ENCODE peak calls at places on chromosomes 5 and 9, in five cellular contexts. One of them, this sample, is unnamed.

GRCh38 chr5:133247145-133247709 is 195.4 kb downstream of the HSPA4 start:
- DNase-seq in activated CD8-positive, alpha-beta memory T cell treated with anti-CD3 and anti-CD28 coated beads, Interleukin-2, amount 10 ng/mL, durations not matched to agents 7 days and 5 days: no peak
- DNase-seq in MCF 10A: no peak
- DNase-seq in NCI-H1105 treated with DMSO at 0.1 percent for 48 hours: no peak
- DNase-seq in cardiac septum: no peak
- DNase-seq in this sample: no peak

GRCh38 chr9:78064075-78064474 is 32.5 kb upstream of the GNAQ start:
- DNase-seq in NCI-H1105 treated with DMSO at 0.1 percent for 48 hours: no peak
- DNase-seq in cardiac septum: no peak
- DNase-seq in activated CD8-positive, alpha-beta memory T cell treated with anti-CD3 and anti-CD28 coated beads, Interleukin-2, amount 10 ng/mL, durations not matched to agents 7 days and 5 days: no peak
- DNase-seq in MCF 10A: no peak
- DNase-seq in this sample: no peak

GRCh38 chr9:134175808-134176598 is 11.6 kb upstream of the RNU6ATAC start:
- DNase-seq in activated CD8-positive, alpha-beta memory T cell treated with anti-CD3 and anti-CD28 coated beads, Interleukin-2, amount 10 ng/mL, durations not matched to agents 7 days and 5 days: no peak
- DNase-seq in NCI-H1105 treated with DMSO at 0.1 percent for 48 hours: no peak
- DNase-seq in cardiac septum: no peak
- DNase-seq in MCF 10A: no peak
- DNase-seq in this sample: no peak

GRCh38 chr5:172903790-172904189 is 55.4 kb upstream of the RPL26L1 start:
- DNase-seq in MCF 10A: peak
- DNase-seq in NCI-H1105 treated with DMSO at 0.1 percent for 48 hours: no peak
- DNase-seq in cardiac septum: no peak
- DNase-seq in activated CD8-positive, alpha-beta memory T cell treated with anti-CD3 and anti-CD28 coated beads, Interleukin-2, amount 10 ng/mL, durations not matched to agents 7 days and 5 days: no peak
- DNase-seq in this sample: peak

GRCh38 chr5:55911784-55912653 is 60.9 kb downstream of the IL31RA start:
- DNase-seq in NCI-H1105 treated with DMSO at 0.1 percent for 48 hours: no peak
- DNase-seq in MCF 10A: peak
- DNase-seq in activated CD8-positive, alpha-beta memory T cell treated with anti-CD3 and anti-CD28 coated beads, Interleukin-2, amount 10 ng/mL, durations not matched to agents 7 days and 5 days: no peak
- DNase-seq in cardiac septum: no peak
- DNase-seq in this sample: no peak

GRCh38 chr5:180169246-180170110 is 39.5 kb downstream of the RASGEF1C start:
- DNase-seq in MCF 10A: no peak
- DNase-seq in cardiac septum: no peak
- DNase-seq in NCI-H1105 treated with DMSO at 0.1 percent for 48 hours: no peak
- DNase-seq in activated CD8-positive, alpha-beta memory T cell treated with anti-CD3 and anti-CD28 coated beads, Interleukin-2, amount 10 ng/mL, durations not matched to agents 7 days and 5 days: no peak
- DNase-seq in this sample: no peak

GRCh38 chr9:96139592-96140251 is 162.3 kb downstream of the HSD17B3 start:
- DNase-seq in activated CD8-positive, alpha-beta memory T cell treated with anti-CD3 and anti-CD28 coated beads, Interleukin-2, amount 10 ng/mL, durations not matched to agents 7 days and 5 days: no peak
- DNase-seq in MCF 10A: peak
- DNase-seq in NCI-H1105 treated with DMSO at 0.1 percent for 48 hours: peak
- DNase-seq in cardiac septum: no peak
- DNase-seq in this sample: peak

GRCh38 chr9:128214571-128215490 is 11.7 kb downstream of the DNM1 start:
- DNase-seq in NCI-H1105 treated with DMSO at 0.1 percent for 48 hours: no peak
- DNase-seq in activated CD8-positive, alpha-beta memory T cell treated with anti-CD3 and anti-CD28 coated beads, Interleukin-2, amount 10 ng/mL, durations not matched to agents 7 days and 5 days: no peak
- DNase-seq in cardiac septum: no peak
- DNase-seq in MCF 10A: no peak
- DNase-seq in this sample: no peak

GRCh38 chr5:91840412-91840811 is 457.3 kb upstream of the ARRDC3 start:
- DNase-seq in activated CD8-positive, alpha-beta memory T cell treated with anti-CD3 and anti-CD28 coated beads, Interleukin-2, amount 10 ng/mL, durations not matched to agents 7 days and 5 days: no peak
- DNase-seq in NCI-H1105 treated with DMSO at 0.1 percent for 48 hours: peak
- DNase-seq in MCF 10A: no peak
- DNase-seq in cardiac septum: no peak
- DNase-seq in this sample: no peak

GRCh38 chr9:107208121-107208520 is 75.0 kb upstream of the RAD23B start:
- DNase-seq in NCI-H1105 treated with DMSO at 0.1 percent for 48 hours: no peak
- DNase-seq in cardiac septum: no peak
- DNase-seq in MCF 10A: peak
- DNase-seq in activated CD8-positive, alpha-beta memory T cell treated with anti-CD3 and anti-CD28 coated beads, Interleukin-2, amount 10 ng/mL, durations not matched to agents 7 days and 5 days: no peak
- DNase-seq in this sample: peak

GRCh38 chr9:34032631-34033030 is 16.1 kb downstream of the UBAP2 start:
- DNase-seq in MCF 10A: no peak
- DNase-seq in cardiac septum: no peak
- DNase-seq in NCI-H1105 treated with DMSO at 0.1 percent for 48 hours: no peak
- DNase-seq in activated CD8-positive, alpha-beta memory T cell treated with anti-CD3 and anti-CD28 coated beads, Interleukin-2, amount 10 ng/mL, durations not matched to agents 7 days and 5 days: no peak
- DNase-seq in this sample: no peak

GRCh38 chr5:15452780-15453179 is 47.2 kb upstream of the FBXL7 start:
- DNase-seq in cardiac septum: no peak
- DNase-seq in activated CD8-positive, alpha-beta memory T cell treated with anti-CD3 and anti-CD28 coated beads, Interleukin-2, amount 10 ng/mL, durations not matched to agents 7 days and 5 days: no peak
- DNase-seq in NCI-H1105 treated with DMSO at 0.1 percent for 48 hours: no peak
- DNase-seq in MCF 10A: no peak
- DNase-seq in this sample: no peak

GRCh38 chr5:153456354-153456753 is 34.1 kb upstream of the GRIA1 start:
- DNase-seq in MCF 10A: no peak
- DNase-seq in activated CD8-positive, alpha-beta memory T cell treated with anti-CD3 and anti-CD28 coated beads, Interleukin-2, amount 10 ng/mL, durations not matched to agents 7 days and 5 days: no peak
- DNase-seq in NCI-H1105 treated with DMSO at 0.1 percent for 48 hours: no peak
- DNase-seq in cardiac septum: no peak
- DNase-seq in this sample: peak

GRCh38 chr5:172902497-172903472 is 56.4 kb upstream of the RPL26L1 start:
- DNase-seq in MCF 10A: peak
- DNase-seq in NCI-H1105 treated with DMSO at 0.1 percent for 48 hours: no peak
- DNase-seq in cardiac septum: peak
- DNase-seq in activated CD8-positive, alpha-beta memory T cell treated with anti-CD3 and anti-CD28 coated beads, Interleukin-2, amount 10 ng/mL, durations not matched to agents 7 days and 5 days: no peak
- DNase-seq in this sample: peak

GRCh38 chr5:137470111-137470920 is 28.8 kb downstream of the SPOCK1 start:
- DNase-seq in activated CD8-positive, alpha-beta memory T cell treated with anti-CD3 and anti-CD28 coated beads, Interleukin-2, amount 10 ng/mL, durations not matched to agents 7 days and 5 days: no peak
- DNase-seq in cardiac septum: no peak
- DNase-seq in MCF 10A: peak
- DNase-seq in NCI-H1105 treated with DMSO at 0.1 percent for 48 hours: no peak
- DNase-seq in this sample: peak

GRCh38 chr9:79220666-79221065 is 351.1 kb upstream of the TLE4 start:
- DNase-seq in MCF 10A: no peak
- DNase-seq in NCI-H1105 treated with DMSO at 0.1 percent for 48 hours: no peak
- DNase-seq in activated CD8-positive, alpha-beta memory T cell treated with anti-CD3 and anti-CD28 coated beads, Interleukin-2, amount 10 ng/mL, durations not matched to agents 7 days and 5 days: no peak
- DNase-seq in cardiac septum: no peak
- DNase-seq in this sample: no peak

GRCh38 chr9:38337706-38338264 is 54.7 kb upstream of the ALDH1B1 start:
- DNase-seq in NCI-H1105 treated with DMSO at 0.1 percent for 48 hours: no peak
- DNase-seq in activated CD8-positive, alpha-beta memory T cell treated with anti-CD3 and anti-CD28 coated beads, Interleukin-2, amount 10 ng/mL, durations not matched to agents 7 days and 5 days: peak
- DNase-seq in cardiac septum: no peak
- DNase-seq in MCF 10A: no peak
- DNase-seq in this sample: no peak

GRCh38 chr9:112541690-112542089 is 55.1 kb downstream of the KIAA1958 start:
- DNase-seq in MCF 10A: no peak
- DNase-seq in activated CD8-positive, alpha-beta memory T cell treated with anti-CD3 and anti-CD28 coated beads, Interleukin-2, amount 10 ng/mL, durations not matched to agents 7 days and 5 days: no peak
- DNase-seq in cardiac septum: no peak
- DNase-seq in NCI-H1105 treated with DMSO at 0.1 percent for 48 hours: no peak
- DNase-seq in this sample: no peak

GRCh38 chr5:98775962-98776687 is 2.7 kb downstream of the RGMB start:
- DNase-seq in cardiac septum: no peak
- DNase-seq in MCF 10A: peak
- DNase-seq in activated CD8-positive, alpha-beta memory T cell treated with anti-CD3 and anti-CD28 coated beads, Interleukin-2, amount 10 ng/mL, durations not matched to agents 7 days and 5 days: no peak
- DNase-seq in NCI-H1105 treated with DMSO at 0.1 percent for 48 hours: no peak
- DNase-seq in this sample: no peak

GRCh38 chr9:8857330-8858249 is 1058.0 kb upstream of the DMAC1 start:
- DNase-seq in cardiac septum: no peak
- DNase-seq in activated CD8-positive, alpha-beta memory T cell treated with anti-CD3 and anti-CD28 coated beads, Interleukin-2, amount 10 ng/mL, durations not matched to agents 7 days and 5 days: no peak
- DNase-seq in NCI-H1105 treated with DMSO at 0.1 percent for 48 hours: peak
- DNase-seq in MCF 10A: no peak
- DNase-seq in this sample: no peak

GRCh38 chr5:28862860-28863196 is 1824.4 kb upstream of the CDH9 start:
- DNase-seq in activated CD8-positive, alpha-beta memory T cell treated with anti-CD3 and anti-CD28 coated beads, Interleukin-2, amount 10 ng/mL, durations not matched to agents 7 days and 5 days: no peak
- DNase-seq in MCF 10A: no peak
- DNase-seq in NCI-H1105 treated with DMSO at 0.1 percent for 48 hours: no peak
- DNase-seq in cardiac septum: no peak
- DNase-seq in this sample: no peak

GRCh38 chr5:142548739-142549275 is 137.1 kb downstream of the FGF1 start:
- DNase-seq in MCF 10A: peak
- DNase-seq in cardiac septum: no peak
- DNase-seq in NCI-H1105 treated with DMSO at 0.1 percent for 48 hours: peak
- DNase-seq in activated CD8-positive, alpha-beta memory T cell treated with anti-CD3 and anti-CD28 coated beads, Interleukin-2, amount 10 ng/mL, durations not matched to agents 7 days and 5 days: no peak
- DNase-seq in this sample: peak

GRCh38 chr5:131389096-131389868 is 125.4 kb downstream of the CDC42SE2 start:
- DNase-seq in NCI-H1105 treated with DMSO at 0.1 percent for 48 hours: no peak
- DNase-seq in activated CD8-positive, alpha-beta memory T cell treated with anti-CD3 and anti-CD28 coated beads, Interleukin-2, amount 10 ng/mL, durations not matched to agents 7 days and 5 days: no peak
- DNase-seq in MCF 10A: no peak
- DNase-seq in cardiac septum: no peak
- DNase-seq in this sample: no peak

GRCh38 chr5:26009742-26010141 is 1028.6 kb downstream of the CDH9 start:
- DNase-seq in activated CD8-positive, alpha-beta memory T cell treated with anti-CD3 and anti-CD28 coated beads, Interleukin-2, amount 10 ng/mL, durations not matched to agents 7 days and 5 days: no peak
- DNase-seq in NCI-H1105 treated with DMSO at 0.1 percent for 48 hours: no peak
- DNase-seq in MCF 10A: no peak
- DNase-seq in cardiac septum: no peak
- DNase-seq in this sample: no peak

GRCh38 chr5:124301850-124302249 is 444.6 kb downstream of the ZNF608 start:
- DNase-seq in NCI-H1105 treated with DMSO at 0.1 percent for 48 hours: no peak
- DNase-seq in MCF 10A: no peak
- DNase-seq in activated CD8-positive, alpha-beta memory T cell treated with anti-CD3 and anti-CD28 coated beads, Interleukin-2, amount 10 ng/mL, durations not matched to agents 7 days and 5 days: no peak
- DNase-seq in cardiac septum: no peak
- DNase-seq in this sample: peak

GRCh38 chr5:97183100-97183929 is at the start of gene RIOK2:
- DNase-seq in cardiac septum: peak
- DNase-seq in MCF 10A: peak
- DNase-seq in activated CD8-positive, alpha-beta memory T cell treated with anti-CD3 and anti-CD28 coated beads, Interleukin-2, amount 10 ng/mL, durations not matched to agents 7 days and 5 days: peak
- DNase-seq in NCI-H1105 treated with DMSO at 0.1 percent for 48 hours: peak
- DNase-seq in this sample: peak

GRCh38 chr5:122981846-122982245 is 54.7 kb downstream of the PPIC start:
- DNase-seq in MCF 10A: no peak
- DNase-seq in activated CD8-positive, alpha-beta memory T cell treated with anti-CD3 and anti-CD28 coated beads, Interleukin-2, amount 10 ng/mL, durations not matched to agents 7 days and 5 days: no peak
- DNase-seq in NCI-H1105 treated with DMSO at 0.1 percent for 48 hours: no peak
- DNase-seq in cardiac septum: no peak
- DNase-seq in this sample: no peak

GRCh38 chr5:32710859-32711692 is at the start of gene NPR3:
- DNase-seq in cardiac septum: peak
- DNase-seq in MCF 10A: peak
- DNase-seq in NCI-H1105 treated with DMSO at 0.1 percent for 48 hours: no peak
- DNase-seq in activated CD8-positive, alpha-beta memory T cell treated with anti-CD3 and anti-CD28 coated beads, Interleukin-2, amount 10 ng/mL, durations not matched to agents 7 days and 5 days: no peak
- DNase-seq in this sample: no peak

GRCh38 chr9:12538842-12539584 is 154.2 kb upstream of the TYRP1 start:
- DNase-seq in NCI-H1105 treated with DMSO at 0.1 percent for 48 hours: no peak
- DNase-seq in MCF 10A: no peak
- DNase-seq in activated CD8-positive, alpha-beta memory T cell treated with anti-CD3 and anti-CD28 coated beads, Interleukin-2, amount 10 ng/mL, durations not matched to agents 7 days and 5 days: no peak
- DNase-seq in cardiac septum: no peak
- DNase-seq in this sample: no peak

GRCh38 chr5:40790947-40791593 is 7.1 kb downstream of the PRKAA1 start:
- DNase-seq in cardiac septum: no peak
- DNase-seq in MCF 10A: no peak
- DNase-seq in NCI-H1105 treated with DMSO at 0.1 percent for 48 hours: no peak
- DNase-seq in activated CD8-positive, alpha-beta memory T cell treated with anti-CD3 and anti-CD28 coated beads, Interleukin-2, amount 10 ng/mL, durations not matched to agents 7 days and 5 days: no peak
- DNase-seq in this sample: no peak

This sample was measured in renal cortical epithelial cell.